ENCODE peak calls at places on chromosomes 11 and 22, in nine cellular contexts. Y is fibroblast of mammary gland; U is RWPE1; F is SW 1271; A is B cell; Z is cardiac muscle cell; X is neural progenitor cell; N is NCI-H460; I is activated T-helper 1 cell treated with anti-CD3 and anti-CD28 coated beads, Interleukin-12 subunit alpha, Interleukin-12 subunit beta, Interleukin-2, Interleukin-4 antibody, amounts not matched to agents 30 ng/mL and 10 ng/mL and 1 ng/mL, durations not matched to agents 14 hours and 24 hours and 36 hours. G is an unnamed sample.

GRCh38 chr11:64856382-64857227 is 12.2 kb upstream of the CDC42BPG start:
- DNase-seq in Y (peak; percentile 90), U (peak; percentile 87), F (peak; percentile 89), A (no peak), Z (peak; percentile 62), X (no peak), N (peak; percentile 83), I (peak; percentile 35), G (peak; percentile 81)

GRCh38 chr11:70078796-70079616 is 889 bp downstream of the ANO1 start:
- DNase-seq in Y (no peak), U (no peak), F (no peak), A (no peak), Z (no peak), X (peak; percentile 36), N (no peak), I (no peak), G (no peak)

GRCh38 chr11:120830092-120830491 is 193.8 kb upstream of the TBCEL start:
- DNase-seq in Y (no peak), U (no peak), F (no peak), A (no peak), Z (no peak), X (no peak), N (no peak), I (no peak), G (no peak)

GRCh38 chr22:17108256-17109112 is 12.7 kb downstream of the TMEM121B start:
- DNase-seq in Y (no peak), U (no peak), F (no peak), A (peak; percentile 33), Z (no peak), X (no peak), N (no peak), I (no peak), G (no peak)

GRCh38 chr11:123020968-123021367 is 39.3 kb upstream of the BSX start:
- DNase-seq in Y (peak; percentile 59), U (peak; percentile 60), F (peak; percentile 67), A (peak; percentile 62), Z (peak; percentile 74), X (peak; percentile 73), N (peak; percentile 46), I (peak; percentile 9), G (peak; percentile 81)

GRCh38 chr11:48043998-48044512 is 63.7 kb downstream of the PTPRJ start:
- DNase-seq in Y (no peak), U (no peak), F (no peak), A (no peak), Z (no peak), X (no peak), N (no peak), I (no peak), G (no peak)

GRCh38 chr22:38049812-38050619 is 7.2 kb upstream of the PICK1 start:
- DNase-seq in Y (no peak), U (no peak), F (no peak), A (no peak), Z (no peak), X (no peak), N (no peak), I (no peak), G (no peak)

GRCh38 chr22:29260601-29261315 is 7.0 kb downstream of the RHBDD3 start:
- DNase-seq in Y (no peak), U (no peak), F (no peak), A (peak; percentile 24), Z (no peak), X (no peak), N (no peak), I (no peak), G (peak; percentile 15)

GRCh38 chr11:61488651-61489291 is 19.8 kb upstream of the LRRC10B start:
- DNase-seq in Y (peak; percentile 30), U (no peak), F (no peak), A (no peak), Z (peak; percentile 59), X (peak; percentile 70), N (no peak), I (no peak), G (peak; percentile 57)

GRCh38 chr11:5737091-5737490 is 843 bp downstream of the OR56B1 start:
- DNase-seq in Y (peak; percentile 70), U (no peak), F (no peak), A (no peak), Z (peak; percentile 40), X (no peak), N (no peak), I (no peak), G (no peak)

GRCh38 chr11:70397983-70398833 is at the start of gene CTTN:
- DNase-seq in Y (peak; percentile 79), U (peak; percentile 85), F (peak; percentile 83), A (peak; percentile 83), Z (peak; percentile 91), X (peak; percentile 98), N (peak; percentile 63), I (peak; percentile 42), G (peak; percentile 99)

GRCh38 chr11:75562836-75563484 is 907 bp downstream of the SERPINH1 start:
- DNase-seq in Y (peak; percentile 64), U (peak; percentile 49), F (peak; percentile 63), A (no peak), Z (peak; percentile 76), X (peak; percentile 95), N (peak; percentile 31), I (no peak), G (no peak)

GRCh38 chr11:45262900-45263299 is 23.2 kb downstream of the SYT13 start:
- DNase-seq in Y (no peak), U (no peak), F (no peak), A (no peak), Z (no peak), X (no peak), N (no peak), I (no peak), G (no peak)

GRCh38 chr11:7579226-7579825 is 65.5 kb downstream of the PPFIBP2 start:
- DNase-seq in Y (peak; percentile 44), U (no peak), F (no peak), A (no peak), Z (peak; percentile 70), X (no peak), N (no peak), I (no peak), G (peak; percentile 43)

GRCh38 chr22:41290262-41291221 is 4.6 kb upstream of the RANGAP1 start:
- DNase-seq in Y (peak; percentile 63), U (peak; percentile 43), F (peak; percentile 80), A (no peak), Z (peak; percentile 78), X (peak; percentile 52), N (no peak), I (no peak), G (peak; percentile 69)

GRCh38 chr11:59427068-59427382 is 812 bp upstream of the OR5A2 start:
- DNase-seq in Y (no peak), U (peak; percentile 11), F (no peak), A (no peak), Z (no peak), X (no peak), N (no peak), I (no peak), G (no peak)

GRCh38 chr11:8315463-8315862 is 51.8 kb upstream of the LMO1 start:
- DNase-seq in Y (no peak), U (no peak), F (no peak), A (no peak), Z (no peak), X (no peak), N (no peak), I (no peak), G (no peak)

GRCh38 chr22:42931421-42932196 is 74.5 kb upstream of the ARFGAP3 start:
- DNase-seq in Y (peak; percentile 77), U (no peak), F (no peak), A (peak; percentile 69), Z (peak; percentile 40), X (no peak), N (no peak), I (no peak), G (peak; percentile 69)

GRCh38 chr11:117220999-117221774 is 10.7 kb downstream of the PCSK7 start:
- DNase-seq in Y (peak; percentile 26), U (no peak), F (no peak), A (no peak), Z (peak; percentile 84), X (no peak), N (no peak), I (no peak), G (no peak)

GRCh38 chr11:125091247-125091876 is 20.1 kb downstream of the TMEM218 start:
- DNase-seq in Y (peak; percentile 67), U (peak; percentile 51), F (peak; percentile 37), A (no peak), Z (peak; percentile 89), X (peak; percentile 89), N (peak; percentile 21), I (no peak), G (peak; percentile 72)

GRCh38 chr22:30843245-30843644 is 125.3 kb downstream of the MORC2 start:
- DNase-seq in Y (peak; percentile 20), U (no peak), F (no peak), A (no peak), Z (peak; percentile 24), X (no peak), N (no peak), I (no peak), G (no peak)

GRCh38 chr11:83278351-83278750 is 7.8 kb downstream of the CCDC90B start:
- DNase-seq in Y (peak; percentile 28), U (no peak), F (no peak), A (no peak), Z (peak; percentile 10), X (no peak), N (no peak), I (no peak), G (peak; percentile 34)

GRCh38 chr11:74330065-74330858 is 18.8 kb upstream of the P4HA3 start:
- DNase-seq in Y (peak; percentile 74), U (peak; percentile 32), F (no peak), A (no peak), Z (peak; percentile 33), X (no peak), N (no peak), I (no peak), G (peak; percentile 48)

GRCh38 chr11:31445621-31446020 is 63.8 kb downstream of the IMMP1L start:
- DNase-seq in Y (no peak), U (no peak), F (no peak), A (no peak), Z (no peak), X (no peak), N (no peak), I (no peak), G (no peak)

GRCh38 chr22:44180706-44181032 is at the start of gene PARVG:
- DNase-seq in Y (no peak), U (peak; percentile 7), F (no peak), A (peak; percentile 77), Z (no peak), X (no peak), N (no peak), I (peak; percentile 33), G (no peak)

GRCh38 chr11:65315204-65315865 is 669 bp downstream of the CDC42EP2 start:
- DNase-seq in Y (peak; percentile 68), U (peak; percentile 61), F (peak; percentile 83), A (peak; percentile 89), Z (peak; percentile 80), X (peak; percentile 95), N (peak; percentile 63), I (peak; percentile 72), G (peak; percentile 68)

GRCh38 chr22:22935546-22936157 is 48.0 kb downstream of the IGLL5 start:
- DNase-seq in Y (no peak), U (no peak), F (no peak), A (peak; percentile 96), Z (no peak), X (no peak), N (no peak), I (no peak), G (no peak)

GRCh38 chr11:62553839-62554361 is 7.3 kb upstream of the AHNAK start:
- DNase-seq in Y (peak; percentile 96), U (peak; percentile 81), F (peak; percentile 90), A (no peak), Z (no peak), X (no peak), N (peak; percentile 53), I (no peak), G (peak; percentile 53)

GRCh38 chr22:31344369-31345330 is 1.5 kb downstream of the PATZ1 start:
- DNase-seq in Y (peak; percentile 48), U (no peak), F (no peak), A (peak; percentile 68), Z (peak; percentile 59), X (peak; percentile 9), N (no peak), I (peak; percentile 19), G (no peak)

GRCh38 chr11:43920598-43921419 is 21.6 kb upstream of the C11orf96 start:
- DNase-seq in Y (peak; percentile 100), U (peak; percentile 96), F (peak; percentile 84), A (no peak), Z (peak; percentile 100), X (no peak), N (peak; percentile 94), I (no peak), G (peak; percentile 93)

GRCh38 chr22:47718337-47718736 is 955.9 kb downstream of the TBC1D22A start:
- DNase-seq in Y (no peak), U (no peak), F (no peak), A (no peak), Z (no peak), X (no peak), N (no peak), I (no peak), G (no peak)